ENCODE peak calls at places on chromosomes 12 and 14, in ten cellular contexts. M is ovary, W is substantia nigra, D is NCI-H2107, F is AG10803, I is progenitor cell of endocrine pancreas, P is left ventricle myocardium inferior, A is NCI-H524, V is glomerular endothelial cell, J is C1 segment of cervical spinal cord. N is an unnamed sample.

GRCh38 chr12:70094467-70094866 is 148.8 kb upstream of the CNOT2 start:
- DNase-seq in M (no peak), W (no peak), D (no peak), F (no peak), I (no peak), P (no peak), A (no peak), V (no peak), J (no peak), N (no peak)

GRCh38 chr14:71730471-71730870 is 201.8 kb upstream of the RGS6 start:
- DNase-seq in M (no peak), W (no peak), D (no peak), F (peak), I (no peak), P (no peak), A (no peak), V (no peak), J (no peak), N (no peak)

GRCh38 chr12:113069149-113069548 is 12.6 kb downstream of the DTX1 start:
- DNase-seq in M (no peak), W (no peak), D (no peak), F (no peak), I (no peak), P (no peak), A (no peak), V (no peak), J (no peak), N (no peak)

GRCh38 chr14:104367811-104368750 is 211.5 kb upstream of the C14orf180 start:
- DNase-seq in M (no peak), W (no peak), D (no peak), F (no peak), I (no peak), P (no peak), A (no peak), V (no peak), J (no peak), N (no peak)

GRCh38 chr12:69633061-69633460 is 22.4 kb upstream of the LRRC10 start:
- DNase-seq in M (no peak), W (no peak), D (no peak), F (no peak), I (no peak), P (no peak), A (no peak), V (no peak), J (no peak), N (no peak)

GRCh38 chr12:54261817-54262402 is 18.0 kb downstream of the CBX5 start:
- DNase-seq in M (no peak), W (no peak), D (no peak), F (no peak), I (no peak), P (no peak), A (no peak), V (no peak), J (no peak), N (no peak)

GRCh38 chr12:106736051-106736957 is 38.2 kb upstream of the RIC8B start:
- DNase-seq in M (no peak), W (no peak), D (peak), F (no peak), I (no peak), P (no peak), A (peak), V (no peak), J (no peak), N (no peak)

GRCh38 chr14:61147898-61148549 is 133.1 kb downstream of the TMEM30B start:
- DNase-seq in M (no peak), W (no peak), D (peak), F (peak), I (no peak), P (no peak), A (no peak), V (peak), J (peak), N (no peak)

GRCh38 chr12:115222220-115222619 is 538.2 kb upstream of the TBX3 start:
- DNase-seq in M (no peak), W (no peak), D (no peak), F (no peak), I (no peak), P (no peak), A (no peak), V (no peak), J (no peak), N (no peak)